ENCODE peak calls at places on chromosomes 7 and 10, in five cellular contexts. Q is H1, N is mesenchymal stem cell, J is trophoblast cell, B is H9. T is an unnamed sample.

GRCh38 chr7:7516662-7517061 is 19.0 kb downstream of the COL28A1 start:
- DNase-seq in Q (no peak), N (no peak), J (no peak), B (no peak), T (no peak)

GRCh38 chr7:2108501-2109250 is 124.1 kb downstream of the MAD1L1 start:
- DNase-seq in Q (no peak), N (no peak), J (no peak), B (no peak), T (peak; percentile 57)

GRCh38 chr10:77038412-77038806 is 599.2 kb downstream of the KCNMA1 start:
- DNase-seq in Q (no peak), N (no peak), J (peak; percentile 3), B (no peak), T (no peak)

GRCh38 chr10:44386546-44387052 is 1.7 kb upstream of the CXCL12 start:
- DNase-seq in Q (no peak), N (peak; percentile 69), J (peak; percentile 74), B (peak; percentile 81), T (peak; percentile 77)

GRCh38 chr7:16399916-16400895 is 21.1 kb downstream of the CRPPA start:
- DNase-seq in Q (no peak), N (no peak), J (no peak), B (no peak), T (no peak)

GRCh38 chr10:115947104-115947503 is 325.9 kb downstream of the GFRA1 start:
- DNase-seq in Q (no peak), N (no peak), J (no peak), B (no peak), T (no peak)

GRCh38 chr7:91892099-91892788 is 11.7 kb upstream of the MTERF1 start:
- DNase-seq in Q (no peak), N (peak; percentile 18), J (no peak), B (no peak), T (peak; percentile 4)

GRCh38 chr7:116859323-116859722 is 3.1 kb upstream of the CAPZA2 start:
- DNase-seq in Q (no peak), N (peak; percentile 91), J (peak; percentile 82), B (no peak), T (no peak)

GRCh38 chr10:68176797-68177196 is 55.1 kb downstream of the ATOH7 start:
- DNase-seq in Q (no peak), N (no peak), J (no peak), B (no peak), T (no peak)
- H2BK12ac ChIP-seq in Q (no peak overlapping the region), N (no peak overlapping the region), J (no peak overlapping the region), B (no peak overlapping the region), T (no peak overlapping the region)

GRCh38 chr7:120989571-120990220 is 1.2 kb downstream of the CPED1 start:
- DNase-seq in Q (no peak), N (peak; percentile 53), J (peak; percentile 10), B (no peak), T (no peak)
- H2BK12ac ChIP-seq in Q (no peak overlapping the region), N (peak overlapping the region; percentile 93), J (no peak overlapping the region), B (no peak overlapping the region), T (no peak overlapping the region)

DNA sequence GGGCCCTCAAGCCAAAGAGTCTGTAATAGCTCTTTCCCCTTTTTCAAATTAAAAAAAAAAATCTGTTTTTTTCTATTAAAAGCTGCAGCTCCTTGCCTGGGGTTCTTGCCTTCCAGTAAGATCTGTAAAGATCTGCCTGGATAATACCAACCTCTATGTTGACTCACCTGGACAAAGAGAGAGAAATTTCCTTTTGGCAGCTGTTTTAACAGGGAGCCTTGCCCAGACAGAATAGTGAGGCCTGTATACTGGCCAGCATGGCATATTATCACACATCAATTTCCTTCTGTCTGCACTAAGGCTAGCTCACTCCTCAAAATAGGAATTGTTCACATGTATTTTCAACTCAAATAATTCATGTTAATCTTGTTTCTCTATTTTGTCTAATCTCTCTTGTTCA is 104.6 kb upstream of the LRGUK start:
- DNase-seq in Q (no peak), N (no peak), J (no peak), B (no peak), T (no peak)
- H2BK12ac ChIP-seq in Q (no peak overlapping the region), N (no peak overlapping the region), J (no peak overlapping the region), B (no peak overlapping the region), T (no peak overlapping the region)

GRCh38 chr7:127485482-127485881 is 93.0 kb upstream of the ZNF800 start:
- DNase-seq in Q (no peak), N (no peak), J (no peak), B (no peak), T (no peak)
- H2BK12ac ChIP-seq in Q (no peak overlapping the region), N (no peak overlapping the region), J (no peak overlapping the region), B (no peak overlapping the region), T (no peak overlapping the region)

GRCh38 chr7:153158204-153158603 is 398.7 kb downstream of the ACTR3B start:
- DNase-seq in Q (no peak), N (no peak), J (no peak), B (no peak), T (no peak)
- H2BK12ac ChIP-seq in Q (no peak overlapping the region), N (no peak overlapping the region), J (no peak overlapping the region), B (no peak overlapping the region), T (no peak overlapping the region)

GRCh38 chr7:121352323-121352722 is 23.5 kb downstream of the WNT16 start:
- DNase-seq in Q (no peak), N (no peak), J (no peak), B (no peak), T (no peak)

GRCh38 chr7:121351682-121352081 is 22.9 kb downstream of the WNT16 start:
- DNase-seq in Q (no peak), N (no peak), J (no peak), B (no peak), T (no peak)
- H2BK12ac ChIP-seq in Q (no peak overlapping the region), N (no peak overlapping the region), J (no peak overlapping the region), B (no peak overlapping the region), T (no peak overlapping the region)

T was measured in neuronal stem cell.